ENCODE peak calls at places on chromosomes 3 and 15, in eight cellular contexts. X, B, F, K, H, Z, J and Y are unnamed samples. For H3K27me3 and H3K4me1, the result is how much of the 10 kb centered on the place peaks cover.

GRCh38 chr3:111773484-111773883 is 85.6 kb upstream of the PHLDB2 start:
- DNase-seq in X (no peak), B (no peak), F (no peak), K (no peak), H (no peak), Z (no peak), J (no peak), Y (no peak)

GRCh38 chr3:156216852-156217251 is 96.5 kb downstream of the KCNAB1 start:
- DNase-seq in X (no peak), B (no peak), F (no peak), K (no peak), H (no peak), Z (no peak), J (no peak), Y (no peak)

GRCh38 chr3:25894101-25894500 is 104.2 kb downstream of the OXSM start:
- DNase-seq in X (no peak), B (no peak), F (no peak), K (no peak), H (no peak), Z (no peak), J (no peak), Y (no peak)

GRCh38 chr3:159451067-159451466 is 537.6 kb upstream of the IL12A start:
- DNase-seq in X (no peak), B (no peak), F (no peak), K (peak), H (no peak), Z (no peak), J (no peak), Y (no peak)

GRCh38 chr3:197667968-197668367 is 68.7 kb downstream of the RUBCN start:
- DNase-seq in X (no peak), B (no peak), F (no peak), K (no peak), H (no peak), Z (no peak), J (no peak), Y (no peak)

GRCh38 chr3:89372456-89372855 is 265.0 kb downstream of the EPHA3 start:
- DNase-seq in X (no peak), B (no peak), F (no peak), K (peak), H (peak), Z (peak), J (no peak), Y (no peak)

GRCh38 chr3:193857996-193858395 is 265.0 kb downstream of the OPA1 start:
- DNase-seq in X (no peak), B (peak), F (no peak), K (peak), H (peak), Z (peak), J (no peak), Y (no peak)

GRCh38 chr3:133037440-133037839 is 751 bp upstream of the TMEM108 start:
- DNase-seq in X (no peak), B (no peak), F (no peak), K (no peak), H (no peak), Z (no peak), J (no peak), Y (no peak)

GRCh38 chr3:149424921-149425320 is 47.5 kb upstream of the TM4SF1 start:
- DNase-seq in X (no peak), B (no peak), F (no peak), K (no peak), H (no peak), Z (no peak), J (no peak), Y (no peak)

GRCh38 chr3:38738630-38739395 is 77.2 kb downstream of the SCN10A start:
- DNase-seq in X (no peak), B (peak), F (no peak), K (peak), H (no peak), Z (peak), J (no peak), Y (no peak)

GRCh38 chr3:192068464-192069254 is 607.7 kb downstream of the PYDC2 start:
- DNase-seq in X (no peak), B (no peak), F (no peak), K (no peak), H (no peak), Z (no peak), J (no peak), Y (no peak)

GRCh38 chr15:74988007-74988800 is 7.2 kb upstream of the SCAMP5 start:
- DNase-seq in X (no peak), B (no peak), F (peak), K (peak), H (no peak), Z (peak), J (no peak), Y (no peak)

GRCh38 chr3:27141668-27142067 is 227.5 kb downstream of the NEK10 start:
- DNase-seq in X (no peak), B (no peak), F (no peak), K (no peak), H (no peak), Z (no peak), J (no peak), Y (no peak)

GRCh38 chr3:12468276-12468675 is 16.0 kb upstream of the TSEN2 start:
- DNase-seq in X (no peak), B (no peak), F (no peak), K (no peak), H (no peak), Z (no peak), J (no peak), Y (no peak)

GRCh38 chr15:41263891-41264351 is 32.9 kb downstream of the CHP1 start:
- DNase-seq in X (no peak), B (no peak), F (no peak), K (peak), H (peak), Z (peak), J (no peak), Y (no peak)

GRCh38 chr15:58541410-58542087 is 109.8 kb downstream of the LIPC start:
- DNase-seq in X (no peak), B (no peak), F (no peak), K (no peak), H (no peak), Z (no peak), J (no peak), Y (no peak)

GRCh38 chr15:47218295-47218694 is 499.0 kb upstream of the SEMA6D start:
- DNase-seq in X (no peak), B (no peak), F (no peak), K (no peak), H (peak), Z (peak), J (no peak), Y (no peak)

GRCh38 chr3:59641169-59641914 is 591.5 kb upstream of the CFAP20DC start:
- DNase-seq in X (no peak), B (peak), F (no peak), K (peak), H (peak), Z (peak), J (no peak), Y (peak)

GRCh38 chr3:156620901-156621300 is 53.5 kb upstream of the TIPARP start:
- DNase-seq in X (no peak), B (no peak), F (no peak), K (peak), H (no peak), Z (peak), J (no peak), Y (no peak)

GRCh38 chr3:41205591-41205990 is 6.3 kb downstream of the CTNNB1 start:
- DNase-seq in X (no peak), B (no peak), F (no peak), K (no peak), H (no peak), Z (no peak), J (no peak), Y (no peak)

GRCh38 chr3:2303567-2303966 is 204.9 kb downstream of the CNTN4 start:
- DNase-seq in X (no peak), B (no peak), F (no peak), K (peak), H (no peak), Z (no peak), J (no peak), Y (no peak)

GRCh38 chr15:81285461-81285860 is 38.5 kb downstream of the STARD5 start:
- DNase-seq in X (peak), B (no peak), F (no peak), K (no peak), H (no peak), Z (no peak), J (no peak), Y (no peak)
- H3K4me3 ChIP-seq in X (no peak), B (no peak), F (no peak), K (no peak), H (no peak), Z (no peak), J (no peak), Y (no peak)

DNA sequence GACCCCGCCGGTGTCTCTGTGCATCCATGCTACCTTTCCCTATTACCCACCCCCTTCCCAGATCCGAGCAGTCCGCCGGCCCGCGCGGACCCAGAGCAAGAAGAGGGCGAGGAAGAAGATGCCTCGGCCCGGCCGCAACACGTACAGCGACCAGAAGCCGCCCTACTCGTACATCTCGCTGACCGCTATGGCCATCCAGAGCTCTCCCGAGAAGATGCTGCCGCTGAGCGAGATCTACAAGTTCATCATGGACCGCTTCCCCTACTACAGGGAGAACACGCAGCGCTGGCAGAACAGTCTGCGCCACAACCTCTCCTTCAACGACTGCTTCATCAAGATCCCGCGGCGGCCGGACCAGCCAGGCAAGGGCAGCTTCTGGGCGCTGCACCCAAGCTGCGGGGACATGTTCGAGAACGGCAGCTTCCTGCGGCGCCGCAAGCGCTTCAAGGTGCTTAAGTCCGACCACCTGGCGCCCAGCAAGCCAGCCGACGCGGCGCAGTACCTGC is 788 bp downstream of the FOXB1 start:
- DNase-seq in X (no peak), B (no peak), F (no peak), K (peak), H (no peak), Z (peak), J (no peak), Y (no peak)
- H3K27me3 ChIP-seq in X (half or more), B (under half), F (under half), K (half or more), H (half or more), Z (half or more), J (half or more), Y (under half)

GRCh38 chr3:56923546-56924224 is 121.9 kb upstream of the ARHGEF3 start:
- DNase-seq in X (no peak), B (peak), F (peak), K (peak), H (no peak), Z (peak), J (no peak), Y (no peak)
- H3K4me1 ChIP-seq in X (under half), B (under half), F (half or more), K (under half), H (under half), Z (under half), J (under half), Y (under half)

GRCh38 chr3:147414369-147415135 is 5.4 kb downstream of the ZIC1 start:
- DNase-seq in X (no peak), B (no peak), F (no peak), K (no peak), H (no peak), Z (no peak), J (no peak), Y (no peak)

GRCh38 chr3:147412491-147412916 is 3.3 kb downstream of the ZIC1 start:
- DNase-seq in X (no peak), B (no peak), F (no peak), K (no peak), H (no peak), Z (no peak), J (no peak), Y (no peak)

GRCh38 chr3:147413712-147414325 is 4.7 kb downstream of the ZIC1 start:
- DNase-seq in X (no peak), B (no peak), F (no peak), K (no peak), H (no peak), Z (no peak), J (no peak), Y (no peak)

GRCh38 chr3:147411777-147412176 is 2.6 kb downstream of the ZIC1 start:
- DNase-seq in X (no peak), B (no peak), F (no peak), K (peak), H (no peak), Z (no peak), J (no peak), Y (no peak)

DNA sequence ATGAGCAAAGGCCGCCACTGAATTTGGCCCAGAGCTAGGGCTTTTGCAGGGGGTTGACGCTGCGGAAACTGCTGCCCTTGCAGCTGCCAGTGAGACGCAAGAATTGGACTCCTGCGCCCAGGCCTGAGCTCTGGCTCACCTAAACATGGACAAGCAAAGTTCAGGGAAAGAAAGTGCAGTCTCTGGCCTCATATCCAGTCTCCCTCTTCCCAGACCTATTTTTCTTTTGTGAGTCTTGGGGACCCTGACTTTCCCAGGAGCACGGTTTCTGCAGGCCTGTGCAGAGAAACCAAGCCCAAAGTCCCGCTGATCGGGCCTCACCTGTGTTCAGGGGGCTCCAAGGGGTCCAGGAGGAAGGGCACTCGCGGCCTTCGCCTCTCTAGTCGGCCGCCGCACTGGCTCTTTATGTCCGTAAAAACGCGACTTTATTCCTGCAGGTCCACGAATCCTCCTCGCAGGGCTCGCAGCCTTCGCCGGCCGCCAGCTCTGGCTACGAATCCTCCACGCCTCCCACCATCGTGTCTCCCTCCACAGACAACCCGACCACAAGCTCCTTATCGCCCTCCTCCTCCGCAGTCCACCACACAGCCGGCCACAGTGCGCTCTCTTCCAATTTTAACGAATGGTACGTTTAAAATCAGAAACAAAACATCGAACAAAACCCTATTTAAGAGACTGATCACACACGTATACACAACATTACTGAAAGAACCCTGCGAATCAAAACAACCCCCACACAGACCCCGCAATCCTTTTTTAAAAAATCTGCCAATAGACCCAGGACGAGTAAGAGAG is 3.9 kb downstream of the ZIC1 start:
- DNase-seq in X (no peak), B (no peak), F (no peak), K (no peak), H (no peak), Z (no peak), J (no peak), Y (no peak)
- H3K4me3 ChIP-seq in X (peak), B (peak), F (no peak), K (no peak), H (peak), Z (peak), J (no peak), Y (peak)

GRCh38 chr15:89378699-89379422 is 44.2 kb upstream of the POLG start:
- DNase-seq in X (no peak), B (no peak), F (no peak), K (no peak), H (no peak), Z (no peak), J (no peak), Y (no peak)
- H3K27me3 ChIP-seq in X (half or more), B (under half), F (under half), K (half or more), H (half or more), Z (half or more), J (half or more), Y (under half)

GRCh38 chr3:195578565-195578964 is 5.2 kb downstream of the APOD start:
- DNase-seq in X (no peak), B (no peak), F (no peak), K (no peak), H (no peak), Z (no peak), J (no peak), Y (no peak)
- H3K4me1 ChIP-seq in X (under half), B (under half), F (under half), K (under half), H (under half), Z (under half), J (under half), Y (under half)

DNA sequence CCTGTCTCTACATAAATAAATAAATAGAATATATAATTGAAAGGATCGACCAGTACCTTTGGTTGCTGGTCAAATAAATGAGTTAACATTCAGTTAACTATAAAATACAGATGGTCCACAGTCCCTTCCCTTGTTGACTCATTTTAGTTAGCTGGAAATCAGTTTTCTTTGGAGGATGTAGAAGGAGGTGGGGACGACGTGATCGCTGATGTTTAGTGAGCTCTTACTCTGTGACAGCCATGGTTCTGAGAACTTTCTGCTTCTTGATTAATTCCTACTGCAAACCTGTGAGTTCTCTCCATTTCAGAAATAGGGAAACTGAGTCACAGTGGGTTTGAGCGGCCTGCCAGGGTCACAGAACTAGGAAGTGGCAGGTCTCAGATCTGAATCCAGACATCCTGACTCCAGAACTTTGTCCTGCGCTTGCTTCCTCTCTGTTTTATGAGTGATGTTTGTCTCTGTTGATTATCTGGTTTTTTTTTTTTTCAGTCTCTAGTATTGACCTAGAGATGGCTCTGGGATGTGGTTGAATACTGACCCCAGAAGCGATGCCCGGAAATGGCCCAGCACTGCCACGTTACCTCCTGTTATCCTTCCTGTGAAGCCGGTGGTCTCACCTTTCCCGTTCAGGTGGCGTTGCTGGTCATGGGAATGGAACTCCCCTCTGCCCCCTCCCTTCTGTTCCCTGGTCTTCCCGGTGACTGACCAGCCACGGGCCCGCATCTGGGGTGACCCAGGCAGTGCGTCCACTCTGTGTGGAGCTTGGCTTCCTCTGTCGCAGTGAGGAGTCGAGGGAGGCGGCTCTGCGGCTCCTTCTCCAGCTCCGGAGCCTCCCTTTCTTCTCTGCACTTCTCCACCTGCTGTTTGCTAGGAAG is 18.2 kb downstream of the SYNM start:
- DNase-seq in X (no peak), B (no peak), F (no peak), K (no peak), H (no peak), Z (peak), J (no peak), Y (no peak)
- H3K4me3 ChIP-seq in X (peak), B (peak), F (no peak), K (peak), H (peak), Z (peak), J (peak), Y (peak)